ENCODE peak calls at places on chromosome 7, in six cellular contexts. E is IMR-90, H is HCT116, F is spleen, D is K562, N is body of pancreas. O is an unnamed sample. For H3K4me1, the result is how much of the 10 kb centered on the place peaks cover.

GRCh38 chr7:66206909-66207240 is 1.7 kb downstream of the TPST1 start:
- DNase-seq in H (no peak), N (no peak), F (no peak), D (no peak), E (no peak), O (no peak)

GRCh38 chr7:11450246-11450645 is 381.8 kb downstream of the THSD7A start:
- DNase-seq in D (no peak), E (no peak), N (no peak), F (no peak), H (no peak), O (no peak)

GRCh38 chr7:129006636-129007414 is 48.1 kb downstream of the TNPO3 start:
- DNase-seq in E (peak), H (no peak), N (no peak), F (no peak), D (no peak), O (no peak)

GRCh38 chr7:24965831-24966708 is 13.9 kb downstream of the OSBPL3 start:
- DNase-seq in E (peak), H (no peak), N (no peak), D (peak), F (no peak), O (peak)

GRCh38 chr7:45631569-45631968 is 57.4 kb downstream of the ADCY1 start:
- DNase-seq in N (no peak), F (no peak), E (no peak), H (no peak), D (no peak), O (no peak)

GRCh38 chr7:92653136-92653535 is 62.9 kb upstream of the FAM133B start:
- DNase-seq in D (no peak), H (no peak), F (no peak), N (no peak), E (no peak), O (no peak)

GRCh38 chr7:98266840-98267239 is 14.6 kb upstream of the BRI3 start:
- DNase-seq in N (peak), H (no peak), F (no peak), E (no peak), D (no peak), O (no peak)

GRCh38 chr7:151706568-151707469 is 170.1 kb downstream of the PRKAG2 start:
- DNase-seq in N (no peak), H (no peak), F (no peak), E (peak), D (no peak), O (peak)

GRCh38 chr7:82740246-82740848 is 296.8 kb upstream of the CACNA2D1 start:
- DNase-seq in N (peak), H (peak), E (peak), F (no peak), D (no peak), O (peak)

GRCh38 chr7:2628891-2629290 is 2.9 kb upstream of the TTYH3 start:
- DNase-seq in D (no peak), E (no peak), F (no peak), N (no peak), H (no peak), O (no peak)

GRCh38 chr7:84073476-84073875 is 121.1 kb downstream of the SEMA3A start:
- DNase-seq in E (peak), N (no peak), H (no peak), F (no peak), D (no peak), O (no peak)

GRCh38 chr7:20198295-20198694 is 18.9 kb downstream of the MACC1 start:
- DNase-seq in H (no peak), F (no peak), D (no peak), E (no peak), N (no peak), O (no peak)

GRCh38 chr7:53426145-53426750 is 390.8 kb downstream of the POM121L12 start:
- DNase-seq in F (no peak), D (no peak), E (no peak), N (no peak), H (no peak), O (no peak)

GRCh38 chr7:42745357-42746022 is 166.4 kb downstream of the C7orf25 start:
- DNase-seq in F (no peak), N (peak), D (peak), E (peak), H (peak), O (peak)

GRCh38 chr7:16563281-16564022 is 36.8 kb downstream of the LRRC72 start:
- DNase-seq in F (no peak), D (no peak), H (no peak), N (no peak), E (peak), O (no peak)

GRCh38 chr7:37067961-37068536 is 343.8 kb upstream of the AOAH start:
- DNase-seq in E (peak), H (no peak), N (peak), F (no peak), D (no peak), O (no peak)

GRCh38 chr7:80053098-80053497 is 81.5 kb upstream of the GNAI1 start:
- DNase-seq in D (no peak), N (peak), E (no peak), F (no peak), H (no peak), O (no peak)

GRCh38 chr7:33536398-33536797 is 368.9 kb upstream of the BMPER start:
- DNase-seq in E (no peak), N (no peak), H (no peak), D (no peak), F (no peak), O (no peak)

GRCh38 chr7:113891828-113892227 is 27.0 kb downstream of the PPP1R3A start:
- DNase-seq in N (no peak), D (no peak), F (no peak), H (no peak), E (peak), O (no peak)

GRCh38 chr7:10908600-10908999 is 65.1 kb upstream of the PHF14 start:
- DNase-seq in F (no peak), H (no peak), E (no peak), D (no peak), N (no peak), O (no peak)

GRCh38 chr7:149232362-149232761 is 7.1 kb upstream of the ZNF212 start:
- DNase-seq in D (no peak), N (no peak), E (no peak), F (no peak), H (no peak), O (no peak)

GRCh38 chr7:17090751-17091150 is 207.7 kb upstream of the AHR start:
- DNase-seq in E (peak), N (no peak), H (no peak), D (no peak), F (no peak), O (no peak)

GRCh38 chr7:22723171-22723601 is 3.8 kb upstream of the IL6 start:
- DNase-seq in D (peak), F (peak), N (peak), E (peak), H (no peak), O (peak)

GRCh38 chr7:3683886-3684539 is 383.0 kb downstream of the SDK1 start:
- DNase-seq in N (no peak), F (no peak), E (no peak), D (no peak), H (no peak), O (peak)

GRCh38 chr7:29042893-29043292 is 84.8 kb upstream of the TRIL start:
- DNase-seq in F (no peak), H (no peak), E (no peak), D (no peak), N (peak), O (no peak)

GRCh38 chr7:33854178-33854577 is 51.2 kb upstream of the BMPER start:
- DNase-seq in F (no peak), H (no peak), D (no peak), N (no peak), E (peak), O (no peak)

GRCh38 chr7:42017356-42017986 is 219.5 kb downstream of the GLI3 start:
- DNase-seq in N (no peak), E (no peak), F (no peak), H (no peak), D (no peak), O (no peak)

GRCh38 chr7:25223206-25223605 is 5.1 kb downstream of the NPVF start:
- DNase-seq in F (no peak), N (no peak), D (no peak), H (no peak), E (no peak), O (no peak)

GRCh38 chr7:67343566-67343965 is 346.9 kb downstream of the TYW1 start:
- DNase-seq in F (no peak), H (no peak), N (no peak), D (peak), E (no peak), O (no peak)

GRCh38 chr7:1248077-1248458 is 15.4 kb downstream of the UNCX start:
- DNase-seq in F (no peak), E (no peak), D (no peak), N (no peak), H (no peak), O (no peak)

GRCh38 chr7:69295971-69296370 is 302.3 kb upstream of the AUTS2 start:
- DNase-seq in F (no peak), E (no peak), D (no peak), N (no peak), H (no peak), O (no peak)

GRCh38 chr7:131010029-131010705 is 276.2 kb upstream of the KLF14 start:
- DNase-seq in E (no peak), N (no peak), F (no peak), D (no peak), H (no peak), O (no peak)

GRCh38 chr7:131011437-131011752 is 277.4 kb upstream of the KLF14 start:
- DNase-seq in F (peak), D (no peak), H (no peak), E (no peak), N (no peak), O (no peak)

GRCh38 chr7:131011976-131012375 is 278.0 kb upstream of the KLF14 start:
- DNase-seq in H (no peak), F (no peak), N (no peak), E (peak), D (no peak), O (no peak)

GRCh38 chr7:131012477-131013031 is 278.5 kb upstream of the KLF14 start:
- DNase-seq in N (no peak), E (no peak), H (no peak), F (no peak), D (peak), O (no peak)

GRCh38 chr7:131010714-131011436 is 276.9 kb upstream of the KLF14 start:
- DNase-seq in F (no peak), E (peak), N (no peak), H (no peak), D (no peak), O (no peak)
- H3K4me1 ChIP-seq in F (half or more), E (under half), N (under half), H (half or more), D (under half), O (under half)

GRCh38 chr7:135856356-135857144 is 107.9 kb upstream of the FAM180A start:
- DNase-seq in D (no peak), N (no peak), E (peak), H (no peak), F (no peak), O (no peak)

GRCh38 chr7:135858379-135858778 is 109.8 kb upstream of the FAM180A start:
- DNase-seq in D (no peak), F (no peak), N (no peak), E (no peak), H (no peak), O (no peak)

GRCh38 chr7:135853499-135853898 is 104.9 kb upstream of the FAM180A start:
- DNase-seq in F (no peak), N (no peak), E (no peak), D (no peak), H (no peak), O (no peak)

GRCh38 chr7:135857519-135858274 is 109.1 kb upstream of the FAM180A start:
- DNase-seq in N (no peak), F (no peak), H (no peak), D (no peak), E (no peak), O (no peak)

GRCh38 chr7:135855836-135856235 is 107.2 kb upstream of the FAM180A start:
- DNase-seq in F (no peak), E (no peak), H (no peak), N (no peak), D (no peak), O (no peak)
- TF ChIP-seq POLR2A in F (no peak), E (no peak), H (no peak), N (no peak), D (no peak), O (no peak)

DNA sequence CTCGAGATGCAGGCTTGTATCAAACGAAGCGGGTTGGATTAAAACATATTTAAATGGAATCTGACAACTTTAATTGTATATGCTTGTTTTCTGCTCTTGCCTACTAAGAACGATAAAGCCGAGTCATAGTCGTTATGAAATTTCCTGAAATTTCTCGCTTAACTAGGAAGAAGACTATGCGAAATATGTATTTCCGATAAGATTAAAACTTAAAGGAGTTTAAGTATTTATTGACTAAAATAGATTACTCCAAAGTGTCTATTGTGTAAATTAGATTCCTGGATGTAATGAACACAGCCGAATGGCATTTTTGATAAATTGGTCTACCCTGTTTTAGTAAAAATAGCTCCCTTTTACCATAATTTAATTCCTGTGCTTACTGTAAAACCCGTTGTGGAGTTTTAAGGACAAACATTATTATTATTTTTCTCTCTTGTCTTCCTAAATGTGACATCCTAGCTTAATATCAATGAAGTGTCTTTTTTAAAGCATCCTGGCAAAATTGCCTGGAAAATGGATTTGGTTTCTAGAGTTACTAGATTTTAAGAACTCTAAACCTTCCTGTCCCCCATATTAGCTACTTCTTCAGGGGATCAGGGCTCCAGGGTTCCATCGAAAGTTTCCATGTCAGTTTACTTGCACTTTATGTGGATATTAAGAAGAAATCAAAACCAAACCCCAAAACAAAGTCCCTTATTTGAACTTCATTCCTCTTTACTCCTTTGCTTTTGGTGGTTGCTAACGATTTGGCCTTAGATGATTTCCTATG is 688 bp downstream of the CUX1 start:
- DNase-seq in E (peak), D (no peak), F (no peak), N (no peak), H (no peak), O (no peak)
- H3K4me1 ChIP-seq in E (under half), D (under half), F (under half), N (under half), H (under half), O (under half)

GRCh38 chr7:108165726-108166125 is 35.6 kb upstream of the LAMB4 start:
- DNase-seq in H (no peak), D (no peak), N (no peak), E (no peak), F (no peak), O (no peak)
- TF ChIP-seq POLR2A in H (no peak), D (no peak), N (no peak), E (no peak), F (no peak), O (no peak)